ENCODE peak calls at places on chromosomes 5 and 9, in five cellular contexts. One of them, this sample, is unnamed.

GRCh38 chr9:129596541-129597328 is 24.2 kb downstream of the C9orf50 start:
- DNase-seq in dorsolateral prefrontal cortex: no peak
- DNase-seq in Peyer's patch: peak
- DNase-seq in heart right ventricle: peak
- DNase-seq in HepG2: peak
- DNase-seq in this sample: no peak

GRCh38 chr5:139481580-139482049 is 943 bp downstream of the STING1 start:
- DNase-seq in dorsolateral prefrontal cortex: no peak
- DNase-seq in Peyer's patch: no peak
- DNase-seq in heart right ventricle: peak
- DNase-seq in HepG2: no peak
- DNase-seq in this sample: no peak

GRCh38 chr9:5008206-5008605 is 23.1 kb downstream of the JAK2 start:
- DNase-seq in dorsolateral prefrontal cortex: no peak
- DNase-seq in Peyer's patch: no peak
- DNase-seq in heart right ventricle: no peak
- DNase-seq in HepG2: no peak
- DNase-seq in this sample: no peak

GRCh38 chr5:180598316-180598701 is 7.0 kb upstream of the SCGB3A1 start:
- DNase-seq in dorsolateral prefrontal cortex: no peak
- DNase-seq in Peyer's patch: peak
- DNase-seq in heart right ventricle: no peak
- DNase-seq in HepG2: no peak
- DNase-seq in this sample: no peak

GRCh38 chr9:103803245-103803644 is 290.9 kb upstream of the SMC2 start:
- DNase-seq in dorsolateral prefrontal cortex: no peak
- DNase-seq in Peyer's patch: no peak
- DNase-seq in heart right ventricle: no peak
- DNase-seq in HepG2: no peak
- DNase-seq in this sample: no peak

GRCh38 chr9:14706530-14707140 is 13.4 kb upstream of the ZDHHC21 start:
- DNase-seq in dorsolateral prefrontal cortex: no peak
- DNase-seq in Peyer's patch: no peak
- DNase-seq in heart right ventricle: no peak
- DNase-seq in HepG2: no peak
- DNase-seq in this sample: no peak

GRCh38 chr5:78562001-78562400 is 86.6 kb downstream of the LHFPL2 start:
- DNase-seq in dorsolateral prefrontal cortex: no peak
- DNase-seq in Peyer's patch: no peak
- DNase-seq in heart right ventricle: no peak
- DNase-seq in HepG2: no peak
- DNase-seq in this sample: no peak

GRCh38 chr5:96626956-96627355 is 35.2 kb upstream of the CAST start:
- DNase-seq in dorsolateral prefrontal cortex: no peak
- DNase-seq in Peyer's patch: no peak
- DNase-seq in heart right ventricle: no peak
- DNase-seq in HepG2: peak
- DNase-seq in this sample: no peak

GRCh38 chr5:99945706-99946442 is 589.3 kb upstream of the FAM174A start:
- DNase-seq in dorsolateral prefrontal cortex: no peak
- DNase-seq in Peyer's patch: no peak
- DNase-seq in heart right ventricle: no peak
- DNase-seq in HepG2: no peak
- DNase-seq in this sample: no peak

GRCh38 chr5:157516626-157517325 is 56.8 kb downstream of the NIPAL4 start:
- DNase-seq in dorsolateral prefrontal cortex: no peak
- DNase-seq in Peyer's patch: no peak
- DNase-seq in heart right ventricle: peak
- DNase-seq in HepG2: no peak
- DNase-seq in this sample: no peak

GRCh38 chr9:108070861-108071260 is 581.3 kb upstream of the KLF4 start:
- DNase-seq in dorsolateral prefrontal cortex: no peak
- DNase-seq in Peyer's patch: no peak
- DNase-seq in heart right ventricle: no peak
- DNase-seq in HepG2: no peak
- DNase-seq in this sample: no peak
- TF ChIP-seq CTCF in dorsolateral prefrontal cortex: no peak
- TF ChIP-seq CTCF in Peyer's patch: no peak
- TF ChIP-seq CTCF in heart right ventricle: no peak
- TF ChIP-seq CTCF in HepG2: no peak
- TF ChIP-seq CTCF in this sample: no peak

DNA sequence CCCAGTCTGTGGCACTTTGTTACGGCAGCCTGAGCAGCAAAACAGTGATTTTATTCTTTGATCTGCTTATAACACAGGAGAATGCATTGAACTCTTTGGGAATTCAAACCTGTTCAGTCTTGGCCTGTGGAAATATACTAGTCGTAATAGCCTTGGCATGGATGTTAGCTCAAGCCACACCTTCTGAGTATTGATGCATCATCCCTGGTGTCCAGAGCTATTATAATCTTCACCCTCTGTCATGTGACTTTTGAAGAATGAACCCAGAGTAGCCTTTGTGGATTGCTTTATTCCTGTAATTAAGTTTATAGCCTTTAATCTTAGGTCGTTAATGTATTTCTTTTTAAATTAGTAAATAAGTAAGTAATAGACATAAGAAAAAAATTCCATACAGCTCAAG is 50.9 kb upstream of the TEX48 start:
- DNase-seq in dorsolateral prefrontal cortex: no peak
- DNase-seq in Peyer's patch: no peak
- DNase-seq in heart right ventricle: no peak
- DNase-seq in HepG2: no peak
- DNase-seq in this sample: no peak
- TF ChIP-seq CTCF in dorsolateral prefrontal cortex: no peak
- TF ChIP-seq CTCF in Peyer's patch: no peak
- TF ChIP-seq CTCF in heart right ventricle: no peak
- TF ChIP-seq CTCF in HepG2: no peak
- TF ChIP-seq CTCF in this sample: no peak

GRCh38 chr5:10528056-10528816 is 35.6 kb upstream of the ANKRD33B start:
- DNase-seq in dorsolateral prefrontal cortex: no peak
- DNase-seq in Peyer's patch: peak
- DNase-seq in heart right ventricle: no peak
- DNase-seq in HepG2: no peak
- DNase-seq in this sample: no peak
- TF ChIP-seq CTCF in dorsolateral prefrontal cortex: no peak
- TF ChIP-seq CTCF in Peyer's patch: no peak
- TF ChIP-seq CTCF in heart right ventricle: no peak
- TF ChIP-seq CTCF in HepG2: no peak
- TF ChIP-seq CTCF in this sample: no peak

GRCh38 chr9:27247756-27248155 is 49.2 kb downstream of the EQTN start:
- DNase-seq in dorsolateral prefrontal cortex: no peak
- DNase-seq in Peyer's patch: peak
- DNase-seq in heart right ventricle: no peak
- DNase-seq in HepG2: peak
- DNase-seq in this sample: no peak
- TF ChIP-seq CTCF in dorsolateral prefrontal cortex: peak
- TF ChIP-seq CTCF in Peyer's patch: peak
- TF ChIP-seq CTCF in heart right ventricle: peak
- TF ChIP-seq CTCF in HepG2: peak
- TF ChIP-seq CTCF in this sample: no peak

GRCh38 chr5:61768692-61769281 is 436.7 kb downstream of the ZSWIM6 start:
- DNase-seq in dorsolateral prefrontal cortex: no peak
- DNase-seq in Peyer's patch: peak
- DNase-seq in heart right ventricle: no peak
- DNase-seq in HepG2: peak
- DNase-seq in this sample: no peak
- TF ChIP-seq CTCF in dorsolateral prefrontal cortex: no peak
- TF ChIP-seq CTCF in Peyer's patch: peak
- TF ChIP-seq CTCF in heart right ventricle: peak
- TF ChIP-seq CTCF in HepG2: peak
- TF ChIP-seq CTCF in this sample: no peak

GRCh38 chr9:38422555-38423245 is 1.6 kb downstream of the IGFBPL1 start:
- DNase-seq in dorsolateral prefrontal cortex: no peak
- DNase-seq in Peyer's patch: no peak
- DNase-seq in heart right ventricle: no peak
- DNase-seq in HepG2: no peak
- DNase-seq in this sample: no peak
- TF ChIP-seq CTCF in dorsolateral prefrontal cortex: no peak
- TF ChIP-seq CTCF in Peyer's patch: no peak
- TF ChIP-seq CTCF in heart right ventricle: no peak
- TF ChIP-seq CTCF in HepG2: no peak
- TF ChIP-seq CTCF in this sample: no peak

This sample was measured in natural killer cell.